ENCODE peak calls at places on chromosomes 6 and 20, in five cellular contexts. A, J, G, Q and B are unnamed samples. For H3K36me3 and H3K27me3, the result is how much of the 10 kb centered on the place peaks cover.

GRCh38 chr6:165986647-165987482 is 180.8 kb downstream of the TBXT start:
- DNase-seq in Q (no peak), A (peak), J (no peak), G (no peak), B (peak)

GRCh38 chr6:51473996-51474975 is 613.1 kb downstream of the PKHD1 start:
- DNase-seq in A (no peak), J (no peak), Q (no peak), G (no peak), B (no peak)

GRCh38 chr6:126907312-126907711 is 211.2 kb upstream of the RSPO3 start:
- DNase-seq in J (no peak), A (no peak), Q (no peak), G (no peak), B (no peak)

GRCh38 chr6:142088858-142089216 is 43.9 kb upstream of the GJE1 start:
- DNase-seq in G (no peak), J (no peak), Q (no peak), A (peak), B (peak)

GRCh38 chr20:31864521-31865400 is 5.6 kb downstream of the DUSP15 start:
- DNase-seq in A (no peak), G (no peak), J (no peak), Q (no peak), B (no peak)

GRCh38 chr6:26555505-26556262 is 17.5 kb downstream of the HMGN4 start:
- DNase-seq in G (no peak), A (peak), J (no peak), Q (no peak), B (no peak)

GRCh38 chr6:23692184-23692583 is 433.8 kb upstream of the NRSN1 start:
- DNase-seq in J (no peak), G (no peak), A (no peak), Q (no peak), B (no peak)

GRCh38 chr6:11368760-11369159 is 136.3 kb upstream of the NEDD9 start:
- DNase-seq in G (no peak), Q (no peak), J (no peak), A (peak), B (no peak)

GRCh38 chr6:20746805-20747204 is 212.5 kb downstream of the CDKAL1 start:
- DNase-seq in G (no peak), Q (no peak), A (no peak), J (no peak), B (no peak)

GRCh38 chr20:39429716-39430115 is 467.6 kb downstream of the DHX35 start:
- DNase-seq in J (no peak), A (no peak), Q (no peak), G (no peak), B (no peak)

GRCh38 chr6:73455865-73456629 is 4.0 kb upstream of the CGAS start:
- DNase-seq in A (no peak), J (no peak), Q (no peak), G (no peak), B (no peak)

GRCh38 chr20:47352332-47353223 is 3.9 kb downstream of the ZMYND8 start:
- DNase-seq in Q (no peak), A (peak), G (peak), J (peak), B (no peak)

GRCh38 chr20:47351643-47352331 is 4.7 kb downstream of the ZMYND8 start:
- DNase-seq in G (no peak), Q (no peak), J (no peak), A (peak), B (no peak)

GRCh38 chr20:47349365-47350180 is 6.9 kb downstream of the ZMYND8 start:
- DNase-seq in Q (no peak), J (no peak), G (no peak), A (peak), B (no peak)

GRCh38 chr20:47350181-47350550 is 6.3 kb downstream of the ZMYND8 start:
- DNase-seq in A (no peak), J (no peak), Q (no peak), G (no peak), B (no peak)

GRCh38 chr20:47350691-47351545 is 5.6 kb downstream of the ZMYND8 start:
- DNase-seq in J (no peak), A (no peak), G (no peak), Q (no peak), B (no peak)
- H3K4me3 ChIP-seq in J (no peak), A (no peak), G (peak), Q (no peak), B (no peak)

DNA sequence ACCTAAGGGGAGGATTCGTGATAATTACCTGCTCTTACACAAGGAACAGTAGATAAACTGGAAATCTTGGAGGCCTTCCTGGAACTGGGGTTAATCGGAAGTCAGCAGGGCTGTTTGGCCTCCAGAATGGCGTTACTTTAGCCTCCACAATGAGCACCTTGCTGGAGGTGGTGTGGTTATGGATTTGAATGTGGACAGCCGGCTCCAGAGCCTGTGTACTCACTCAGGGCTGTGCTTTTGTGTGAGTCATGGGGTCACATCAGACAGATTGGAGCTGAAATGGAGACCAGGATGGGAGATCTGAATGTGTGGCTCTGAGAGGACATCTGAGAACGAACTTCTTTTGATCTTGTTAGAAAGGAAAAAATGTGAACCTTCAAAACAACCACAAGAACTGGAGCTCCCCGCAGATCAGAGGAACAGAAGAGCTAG is 30.4 kb downstream of the IGF2R start:
- DNase-seq in G (no peak), A (no peak), J (no peak), Q (no peak), B (no peak)
- H3K36me3 ChIP-seq in G (under half), A (under half), J (under half), Q (under half), B (under half)

GRCh38 chr20:53332022-53332824 is 261.4 kb downstream of the ZNF217 start:
- DNase-seq in Q (no peak), A (no peak), J (no peak), G (no peak), B (no peak)

GRCh38 chr20:53328956-53329355 is 264.7 kb downstream of the ZNF217 start:
- DNase-seq in G (no peak), Q (no peak), J (no peak), A (no peak), B (no peak)

GRCh38 chr20:53331151-53331973 is 262.3 kb downstream of the ZNF217 start:
- DNase-seq in G (no peak), Q (no peak), A (peak), J (no peak), B (peak)

GRCh38 chr20:53329781-53330180 is 263.9 kb downstream of the ZNF217 start:
- DNase-seq in G (no peak), Q (no peak), A (no peak), J (no peak), B (no peak)

GRCh38 chr20:53330744-53331143 is 262.9 kb downstream of the ZNF217 start:
- DNase-seq in J (no peak), A (peak), Q (no peak), G (no peak), B (no peak)
- H3K27me3 ChIP-seq in J (under half), A (under half), Q (under half), G (under half), B (under half)

GRCh38 chr6:8435845-8436168 is 462 bp upstream of the SLC35B3 start:
- DNase-seq in Q (no peak), A (no peak), J (no peak), G (no peak), B (no peak)

GRCh38 chr6:8429821-8430220 is 5.5 kb downstream of the SLC35B3 start:
- DNase-seq in Q (no peak), J (no peak), A (no peak), G (no peak), B (no peak)

GRCh38 chr6:8435093-8435844 is at the start of gene SLC35B3:
- DNase-seq in Q (peak), A (peak), J (peak), G (peak), B (peak)

GRCh38 chr6:8434727-8435092 is 635 bp downstream of the SLC35B3 start:
- DNase-seq in G (no peak), A (no peak), Q (no peak), J (no peak), B (no peak)

GRCh38 chr6:8432614-8433013 is 2.7 kb downstream of the SLC35B3 start:
- DNase-seq in A (peak), J (no peak), G (no peak), Q (no peak), B (no peak)
- H3K4me3 ChIP-seq in A (peak), J (no peak), G (no peak), Q (no peak), B (no peak)

DNA sequence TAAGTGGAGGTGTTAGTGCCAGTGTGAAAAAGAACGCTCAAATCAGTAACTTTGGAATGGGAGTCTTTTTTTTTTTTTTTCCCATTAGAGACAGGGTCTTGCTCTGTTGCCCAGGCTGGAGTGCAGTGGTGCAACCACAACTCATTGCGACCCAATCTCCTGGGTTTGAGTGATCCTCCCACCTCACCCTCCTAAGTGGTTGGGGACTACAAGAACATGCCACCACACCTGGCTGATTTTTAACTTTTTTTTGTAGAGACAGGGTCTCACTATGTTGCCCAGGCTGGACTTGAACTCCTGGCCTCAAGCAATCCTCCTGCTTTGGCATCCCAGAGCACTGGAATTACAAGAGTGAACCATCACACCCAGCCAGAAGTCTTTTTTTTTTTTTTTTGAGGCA is 19.7 kb downstream of the LATS1 start:
- DNase-seq in Q (no peak), A (no peak), G (no peak), J (no peak), B (no peak)
- H3K36me3 ChIP-seq in Q (under half), A (under half), G (under half), J (under half), B (half or more)